ENCODE peak calls at places on chromosomes 6 and 20, in eight cellular contexts. C, I, H, E, S, G, P and J are unnamed samples.

GRCh38 chr6:36692861-36693702 is 4.5 kb upstream of the RAB44 start:
- DNase-seq in C (no peak), I (no peak), H (peak; percentile 65), E (peak; percentile 24), S (peak; percentile 56), G (no peak), P (no peak), J (no peak)

GRCh38 chr20:480044-480443 is 17.7 kb upstream of the TBC1D20 start:
- DNase-seq in C (no peak), I (no peak), H (no peak), E (no peak), S (no peak), G (no peak), P (no peak), J (no peak)

GRCh38 chr6:71534916-71535315 is 246.3 kb downstream of the OGFRL1 start:
- DNase-seq in C (no peak), I (no peak), H (no peak), E (no peak), S (no peak), G (no peak), P (no peak), J (no peak)

GRCh38 chr6:161038229-161039003 is 46.8 kb downstream of the MAP3K4 start:
- DNase-seq in C (peak; percentile 86), I (peak; percentile 81), H (no peak), E (peak; percentile 94), S (no peak), G (peak; percentile 78), P (peak; percentile 97), J (no peak)

GRCh38 chr6:4253604-4254211 is 118.3 kb upstream of the ECI2 start:
- DNase-seq in C (peak; percentile 88), I (peak; percentile 65), H (peak; percentile 18), E (peak; percentile 88), S (peak; percentile 12), G (peak; percentile 85), P (peak; percentile 74), J (no peak)

GRCh38 chr20:36821964-36822437 is 48.4 kb upstream of the DSN1 start:
- DNase-seq in C (no peak), I (no peak), H (no peak), E (no peak), S (no peak), G (no peak), P (peak; percentile 69), J (no peak)

GRCh38 chr20:53890434-53891305 is 179.7 kb downstream of the BCAS1 start:
- DNase-seq in C (no peak), I (peak; percentile 43), H (no peak), E (peak; percentile 7), S (no peak), G (no peak), P (no peak), J (no peak)

GRCh38 chr6:16683524-16684194 is 77.6 kb downstream of the ATXN1 start:
- DNase-seq in C (peak; percentile 84), I (peak; percentile 79), H (no peak), E (peak; percentile 81), S (peak; percentile 13), G (peak; percentile 80), P (peak; percentile 69), J (peak; percentile 60)

GRCh38 chr6:164133095-164133494 is 718.6 kb downstream of the QKI start:
- DNase-seq in C (peak; percentile 32), I (no peak), H (no peak), E (no peak), S (peak; percentile 51), G (peak; percentile 6), P (peak; percentile 24), J (no peak)

GRCh38 chr20:53778041-53778516 is 184.4 kb upstream of the ZNF217 start:
- DNase-seq in C (no peak), I (no peak), H (peak; percentile 21), E (no peak), S (peak; percentile 83), G (no peak), P (no peak), J (peak; percentile 43)

GRCh38 chr6:108133594-108134179 is 32.1 kb upstream of the NR2E1 start:
- DNase-seq in C (peak; percentile 86), I (peak; percentile 83), H (peak; percentile 53), E (peak; percentile 66), S (peak; percentile 86), G (peak; percentile 76), P (peak; percentile 75), J (peak; percentile 79)

GRCh38 chr6:50952092-50952932 is 133.6 kb downstream of the TFAP2B start:
- DNase-seq in C (peak; percentile 8), I (no peak), H (no peak), E (peak; percentile 0), S (no peak), G (no peak), P (peak; percentile 0), J (no peak)

GRCh38 chr6:116514103-116514502 is 2.7 kb downstream of the CALHM5 start:
- DNase-seq in C (no peak), I (no peak), H (no peak), E (no peak), S (no peak), G (no peak), P (no peak), J (no peak)

GRCh38 chr6:112770341-112770740 is 423.2 kb downstream of the RFPL4B start:
- DNase-seq in C (no peak), I (no peak), H (no peak), E (no peak), S (no peak), G (no peak), P (no peak), J (no peak)

GRCh38 chr6:163404825-163405265 is 9.7 kb upstream of the QKI start:
- DNase-seq in C (peak; percentile 74), I (no peak), H (peak; percentile 27), E (no peak), S (no peak), G (peak; percentile 89), P (no peak), J (peak; percentile 69)

GRCh38 chr6:11323666-11324452 is 91.4 kb upstream of the NEDD9 start:
- DNase-seq in C (no peak), I (no peak), H (no peak), E (no peak), S (no peak), G (no peak), P (no peak), J (peak; percentile 83)

GRCh38 chr20:62808211-62808865 is 3.7 kb downstream of the OGFR start:
- DNase-seq in C (peak; percentile 54), I (peak; percentile 84), H (peak; percentile 75), E (peak; percentile 63), S (no peak), G (peak; percentile 62), P (peak; percentile 59), J (peak; percentile 86)

GRCh38 chr20:53613748-53614147 is 20.1 kb upstream of the ZNF217 start:
- DNase-seq in C (no peak), I (no peak), H (no peak), E (peak; percentile 47), S (no peak), G (no peak), P (no peak), J (no peak)

GRCh38 chr20:2747676-2748235 is 52.7 kb downstream of the CPXM1 start:
- DNase-seq in C (no peak), I (no peak), H (no peak), E (no peak), S (no peak), G (no peak), P (no peak), J (no peak)

GRCh38 chr6:28383235-28384142 is 16.1 kb downstream of the ZSCAN12 start:
- DNase-seq in C (peak; percentile 97), I (peak; percentile 82), H (peak; percentile 82), E (peak; percentile 82), S (peak; percentile 85), G (peak; percentile 90), P (peak; percentile 88), J (peak; percentile 91)

GRCh38 chr6:161273356-161273751 is 507 bp downstream of the AGPAT4 start:
- DNase-seq in C (peak; percentile 70), I (peak; percentile 9), H (peak; percentile 19), E (peak; percentile 39), S (peak; percentile 7), G (peak; percentile 66), P (no peak), J (no peak)

GRCh38 chr20:21971436-21971835 is 266.0 kb downstream of the PAX1 start:
- DNase-seq in C (no peak), I (no peak), H (no peak), E (no peak), S (no peak), G (no peak), P (no peak), J (no peak)

GRCh38 chr6:37860226-37860839 is 40.8 kb downstream of the ZFAND3 start:
- DNase-seq in C (peak; percentile 70), I (peak; percentile 24), H (no peak), E (peak; percentile 72), S (no peak), G (peak; percentile 67), P (peak; percentile 10), J (no peak)

GRCh38 chr20:63433351-63433750 is 39.1 kb downstream of the KCNQ2 start:
- DNase-seq in C (no peak), I (no peak), H (no peak), E (no peak), S (no peak), G (no peak), P (no peak), J (no peak)

GRCh38 chr20:59788811-59789210 is 144.6 kb downstream of the SYCP2 start:
- DNase-seq in C (no peak), I (no peak), H (no peak), E (no peak), S (no peak), G (no peak), P (no peak), J (no peak)

GRCh38 chr20:33822423-33822822 is 11.3 kb downstream of the CHMP4B start:
- DNase-seq in C (no peak), I (no peak), H (no peak), E (no peak), S (no peak), G (no peak), P (no peak), J (no peak)